ENCODE peak calls at places on chromosomes 12 and 14, in ten cellular contexts. One of them, this sample, is unnamed. For H3K27me3, the result is how much of the 10 kb centered on the place peaks cover.

GRCh38 chr14:22531451-22532344 is 57.3 kb downstream of the DAD1 start:
- DNase-seq in tibial artery: no peak
- DNase-seq in MM.1S: peak
- DNase-seq in fibroblast of lung: no peak
- DNase-seq in heart right ventricle: no peak
- DNase-seq in ovary: no peak
- DNase-seq in IMR-90: no peak
- DNase-seq in CD4-positive, alpha-beta T cell: no peak
- DNase-seq in cardiac muscle cell: no peak
- DNase-seq in mammary epithelial cell: no peak
- DNase-seq in this sample: no peak

GRCh38 chr12:49346659-49347306 is at the start of gene DNAJC22:
- DNase-seq in tibial artery: no peak
- DNase-seq in MM.1S: peak
- DNase-seq in fibroblast of lung: no peak
- DNase-seq in heart right ventricle: no peak
- DNase-seq in ovary: no peak
- DNase-seq in IMR-90: no peak
- DNase-seq in CD4-positive, alpha-beta T cell: no peak
- DNase-seq in cardiac muscle cell: peak
- DNase-seq in mammary epithelial cell: no peak
- DNase-seq in this sample: no peak

GRCh38 chr12:109910969-109911348 is 10.9 kb downstream of the TCHP start:
- DNase-seq in tibial artery: no peak
- DNase-seq in MM.1S: no peak
- DNase-seq in fibroblast of lung: peak
- DNase-seq in heart right ventricle: no peak
- DNase-seq in ovary: no peak
- DNase-seq in IMR-90: peak
- DNase-seq in CD4-positive, alpha-beta T cell: no peak
- DNase-seq in cardiac muscle cell: no peak
- DNase-seq in mammary epithelial cell: no peak
- DNase-seq in this sample: no peak

GRCh38 chr14:71714225-71714624 is 218.0 kb upstream of the RGS6 start:
- DNase-seq in tibial artery: no peak
- DNase-seq in MM.1S: no peak
- DNase-seq in fibroblast of lung: peak
- DNase-seq in heart right ventricle: no peak
- DNase-seq in ovary: no peak
- DNase-seq in IMR-90: peak
- DNase-seq in CD4-positive, alpha-beta T cell: no peak
- DNase-seq in cardiac muscle cell: no peak
- DNase-seq in mammary epithelial cell: peak
- DNase-seq in this sample: no peak

GRCh38 chr14:102418853-102419240 is 56.1 kb downstream of the TECPR2 start:
- DNase-seq in tibial artery: no peak
- DNase-seq in MM.1S: no peak
- DNase-seq in fibroblast of lung: no peak
- DNase-seq in heart right ventricle: no peak
- DNase-seq in ovary: no peak
- DNase-seq in IMR-90: no peak
- DNase-seq in CD4-positive, alpha-beta T cell: no peak
- DNase-seq in cardiac muscle cell: no peak
- DNase-seq in mammary epithelial cell: no peak
- DNase-seq in this sample: no peak

GRCh38 chr12:116592116-116592637 is 33.0 kb downstream of the MAP1LC3B2 start:
- DNase-seq in tibial artery: peak
- DNase-seq in MM.1S: no peak
- DNase-seq in fibroblast of lung: no peak
- DNase-seq in heart right ventricle: peak
- DNase-seq in ovary: peak
- DNase-seq in IMR-90: no peak
- DNase-seq in CD4-positive, alpha-beta T cell: no peak
- DNase-seq in cardiac muscle cell: no peak
- DNase-seq in mammary epithelial cell: no peak
- DNase-seq in this sample: peak

GRCh38 chr12:22066235-22066765 is 20.3 kb downstream of the CMAS start:
- DNase-seq in tibial artery: no peak
- DNase-seq in MM.1S: no peak
- DNase-seq in fibroblast of lung: no peak
- DNase-seq in heart right ventricle: no peak
- DNase-seq in ovary: no peak
- DNase-seq in IMR-90: no peak
- DNase-seq in CD4-positive, alpha-beta T cell: no peak
- DNase-seq in cardiac muscle cell: no peak
- DNase-seq in mammary epithelial cell: no peak
- DNase-seq in this sample: no peak

GRCh38 chr12:14913381-14913781 is 25.0 kb downstream of the ERP27 start:
- DNase-seq in tibial artery: peak
- DNase-seq in MM.1S: no peak
- DNase-seq in fibroblast of lung: no peak
- DNase-seq in heart right ventricle: peak
- DNase-seq in ovary: no peak
- DNase-seq in IMR-90: no peak
- DNase-seq in CD4-positive, alpha-beta T cell: no peak
- DNase-seq in cardiac muscle cell: no peak
- DNase-seq in mammary epithelial cell: peak
- DNase-seq in this sample: no peak

GRCh38 chr12:120262852-120263724 is 2.4 kb downstream of the PXN start:
- DNase-seq in tibial artery: no peak
- DNase-seq in MM.1S: no peak
- DNase-seq in fibroblast of lung: no peak
- DNase-seq in heart right ventricle: peak
- DNase-seq in ovary: no peak
- DNase-seq in IMR-90: no peak
- DNase-seq in CD4-positive, alpha-beta T cell: no peak
- DNase-seq in cardiac muscle cell: no peak
- DNase-seq in mammary epithelial cell: no peak
- DNase-seq in this sample: no peak

GRCh38 chr12:53462935-53463334 is 11.0 kb downstream of the PCBP2 start:
- DNase-seq in tibial artery: no peak
- DNase-seq in MM.1S: peak
- DNase-seq in fibroblast of lung: no peak
- DNase-seq in heart right ventricle: no peak
- DNase-seq in ovary: no peak
- DNase-seq in IMR-90: no peak
- DNase-seq in CD4-positive, alpha-beta T cell: no peak
- DNase-seq in cardiac muscle cell: no peak
- DNase-seq in mammary epithelial cell: no peak
- DNase-seq in this sample: no peak

GRCh38 chr12:23084236-23084995 is 459.4 kb downstream of the ETNK1 start:
- DNase-seq in tibial artery: no peak
- DNase-seq in MM.1S: no peak
- DNase-seq in fibroblast of lung: peak
- DNase-seq in heart right ventricle: no peak
- DNase-seq in ovary: no peak
- DNase-seq in IMR-90: peak
- DNase-seq in CD4-positive, alpha-beta T cell: no peak
- DNase-seq in cardiac muscle cell: no peak
- DNase-seq in mammary epithelial cell: peak
- DNase-seq in this sample: no peak

GRCh38 chr12:73274972-73275371 is 1002.8 kb downstream of the TRHDE start:
- DNase-seq in tibial artery: no peak
- DNase-seq in MM.1S: no peak
- DNase-seq in fibroblast of lung: no peak
- DNase-seq in heart right ventricle: no peak
- DNase-seq in ovary: no peak
- DNase-seq in IMR-90: no peak
- DNase-seq in CD4-positive, alpha-beta T cell: no peak
- DNase-seq in cardiac muscle cell: no peak
- DNase-seq in mammary epithelial cell: no peak
- DNase-seq in this sample: no peak

GRCh38 chr14:101090976-101091375 is 187.5 kb upstream of the RTL1 start:
- DNase-seq in tibial artery: no peak
- DNase-seq in MM.1S: no peak
- DNase-seq in fibroblast of lung: no peak
- DNase-seq in heart right ventricle: no peak
- DNase-seq in ovary: no peak
- DNase-seq in IMR-90: no peak
- DNase-seq in CD4-positive, alpha-beta T cell: no peak
- DNase-seq in cardiac muscle cell: no peak
- DNase-seq in mammary epithelial cell: no peak
- DNase-seq in this sample: no peak
- H3K27me3 ChIP-seq in tibial artery: under half
- H3K27me3 ChIP-seq in MM.1S: under half
- H3K27me3 ChIP-seq in fibroblast of lung: under half
- H3K27me3 ChIP-seq in heart right ventricle: under half
- H3K27me3 ChIP-seq in ovary: under half
- H3K27me3 ChIP-seq in IMR-90: under half
- H3K27me3 ChIP-seq in CD4-positive, alpha-beta T cell: under half
- H3K27me3 ChIP-seq in cardiac muscle cell: under half
- H3K27me3 ChIP-seq in mammary epithelial cell: under half
- H3K27me3 ChIP-seq in this sample: under half

GRCh38 chr12:27194644-27195043 is 49.4 kb upstream of the STK38L start:
- DNase-seq in tibial artery: no peak
- DNase-seq in MM.1S: no peak
- DNase-seq in fibroblast of lung: no peak
- DNase-seq in heart right ventricle: no peak
- DNase-seq in ovary: no peak
- DNase-seq in IMR-90: no peak
- DNase-seq in CD4-positive, alpha-beta T cell: no peak
- DNase-seq in cardiac muscle cell: no peak
- DNase-seq in mammary epithelial cell: no peak
- DNase-seq in this sample: no peak
- H3K27ac ChIP-seq in tibial artery: peak
- H3K27ac ChIP-seq in MM.1S: no peak
- H3K27ac ChIP-seq in fibroblast of lung: no peak
- H3K27ac ChIP-seq in heart right ventricle: peak
- H3K27ac ChIP-seq in ovary: no peak
- H3K27ac ChIP-seq in IMR-90: no peak
- H3K27ac ChIP-seq in CD4-positive, alpha-beta T cell: no peak
- H3K27ac ChIP-seq in cardiac muscle cell: peak
- H3K27ac ChIP-seq in mammary epithelial cell: no peak
- H3K27ac ChIP-seq in this sample: no peak

GRCh38 chr12:25585662-25586061 is 32.6 kb upstream of the LMNTD1 start:
- DNase-seq in tibial artery: no peak
- DNase-seq in MM.1S: no peak
- DNase-seq in fibroblast of lung: no peak
- DNase-seq in heart right ventricle: no peak
- DNase-seq in ovary: no peak
- DNase-seq in IMR-90: no peak
- DNase-seq in CD4-positive, alpha-beta T cell: no peak
- DNase-seq in cardiac muscle cell: no peak
- DNase-seq in mammary epithelial cell: no peak
- DNase-seq in this sample: no peak

GRCh38 chr12:25581067-25581466 is 28.0 kb upstream of the LMNTD1 start:
- DNase-seq in tibial artery: no peak
- DNase-seq in MM.1S: no peak
- DNase-seq in fibroblast of lung: no peak
- DNase-seq in heart right ventricle: no peak
- DNase-seq in ovary: no peak
- DNase-seq in IMR-90: no peak
- DNase-seq in CD4-positive, alpha-beta T cell: no peak
- DNase-seq in cardiac muscle cell: no peak
- DNase-seq in mammary epithelial cell: no peak
- DNase-seq in this sample: no peak

GRCh38 chr12:25587346-25587745 is 34.3 kb upstream of the LMNTD1 start:
- DNase-seq in tibial artery: no peak
- DNase-seq in MM.1S: no peak
- DNase-seq in fibroblast of lung: no peak
- DNase-seq in heart right ventricle: no peak
- DNase-seq in ovary: no peak
- DNase-seq in IMR-90: no peak
- DNase-seq in CD4-positive, alpha-beta T cell: no peak
- DNase-seq in cardiac muscle cell: no peak
- DNase-seq in mammary epithelial cell: no peak
- DNase-seq in this sample: no peak

GRCh38 chr12:25585021-25585523 is 32.0 kb upstream of the LMNTD1 start:
- DNase-seq in tibial artery: peak
- DNase-seq in MM.1S: no peak
- DNase-seq in fibroblast of lung: peak
- DNase-seq in heart right ventricle: no peak
- DNase-seq in ovary: peak
- DNase-seq in IMR-90: peak
- DNase-seq in CD4-positive, alpha-beta T cell: no peak
- DNase-seq in cardiac muscle cell: no peak
- DNase-seq in mammary epithelial cell: peak
- DNase-seq in this sample: no peak

DNA sequence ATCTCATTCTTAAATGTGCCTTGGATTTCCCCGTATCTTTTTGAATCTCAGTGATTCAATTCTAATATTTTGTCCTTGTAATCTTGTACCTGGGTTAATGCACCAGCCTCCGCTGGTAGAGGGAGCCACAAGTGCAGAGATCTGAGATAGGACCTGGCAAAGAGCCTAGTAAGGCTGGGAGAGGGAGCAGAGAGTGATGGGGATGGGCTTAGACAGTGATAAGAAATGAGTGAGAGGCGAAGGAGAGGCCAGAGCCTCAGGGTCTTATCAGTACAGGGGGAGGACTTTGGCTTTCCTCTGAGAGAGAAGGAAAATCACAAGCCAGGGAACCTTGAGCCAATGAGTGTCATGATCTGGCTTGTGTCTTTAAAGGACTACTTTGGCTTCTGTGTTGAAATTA is 30.5 kb upstream of the LMNTD1 start:
- DNase-seq in tibial artery: peak
- DNase-seq in MM.1S: no peak
- DNase-seq in fibroblast of lung: peak
- DNase-seq in heart right ventricle: no peak
- DNase-seq in ovary: peak
- DNase-seq in IMR-90: peak
- DNase-seq in CD4-positive, alpha-beta T cell: no peak
- DNase-seq in cardiac muscle cell: peak
- DNase-seq in mammary epithelial cell: no peak
- DNase-seq in this sample: no peak
- TF ChIP-seq CTCF in tibial artery: no peak
- TF ChIP-seq CTCF in MM.1S: no peak
- TF ChIP-seq CTCF in fibroblast of lung: no peak
- TF ChIP-seq CTCF in heart right ventricle: no peak
- TF ChIP-seq CTCF in ovary: no peak
- TF ChIP-seq CTCF in IMR-90: peak
- TF ChIP-seq CTCF in CD4-positive, alpha-beta T cell: no peak
- TF ChIP-seq CTCF in cardiac muscle cell: peak
- TF ChIP-seq CTCF in mammary epithelial cell: peak
- TF ChIP-seq CTCF in this sample: no peak

DNA sequence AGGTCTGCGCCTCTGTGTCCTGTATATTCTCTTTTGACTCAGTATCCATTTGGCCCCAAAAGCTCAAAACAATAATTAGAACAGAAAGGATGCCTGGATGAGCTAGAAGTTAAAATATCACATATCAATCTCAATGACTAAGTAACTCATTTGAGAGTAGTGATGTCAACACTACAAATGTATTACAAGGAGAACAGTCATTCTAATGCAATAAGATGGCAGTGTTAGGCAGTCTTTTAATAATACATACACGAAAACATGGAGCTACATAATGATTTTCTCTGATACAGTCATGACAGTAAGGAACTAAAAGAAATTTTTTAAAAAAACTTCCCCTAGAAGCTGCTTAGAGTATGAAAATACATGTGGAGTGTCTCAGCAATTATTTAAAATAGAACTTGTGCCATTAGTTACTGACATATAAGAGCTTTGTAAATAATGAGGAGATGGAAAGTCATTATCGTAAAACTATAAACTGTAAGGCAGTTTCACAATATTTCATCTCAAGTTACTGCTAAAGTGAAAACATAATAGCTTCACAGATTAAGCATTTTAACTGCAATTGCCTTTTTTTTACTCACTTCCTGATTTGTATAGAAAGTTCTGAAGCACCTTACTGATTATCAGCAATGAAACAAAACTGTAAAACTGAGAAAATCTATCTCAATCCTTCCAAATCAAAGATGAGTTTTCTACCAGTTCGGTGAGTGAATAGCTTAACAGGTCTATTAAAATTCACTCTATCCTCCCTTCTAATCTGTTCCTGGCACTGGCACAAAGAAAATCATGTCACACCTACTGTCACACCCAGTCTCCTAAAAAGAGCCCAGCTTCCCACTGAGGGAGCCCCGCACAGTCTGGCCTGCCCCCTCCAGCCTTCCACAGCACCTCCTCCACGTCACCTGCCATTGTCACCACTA is 161.2 kb upstream of the ABCD2 start:
- DNase-seq in tibial artery: no peak
- DNase-seq in MM.1S: no peak
- DNase-seq in fibroblast of lung: peak
- DNase-seq in heart right ventricle: no peak
- DNase-seq in ovary: no peak
- DNase-seq in IMR-90: no peak
- DNase-seq in CD4-positive, alpha-beta T cell: no peak
- DNase-seq in cardiac muscle cell: no peak
- DNase-seq in mammary epithelial cell: no peak
- DNase-seq in this sample: no peak
- H3K27me3 ChIP-seq in tibial artery: under half
- H3K27me3 ChIP-seq in MM.1S: under half
- H3K27me3 ChIP-seq in fibroblast of lung: under half
- H3K27me3 ChIP-seq in heart right ventricle: under half
- H3K27me3 ChIP-seq in ovary: under half
- H3K27me3 ChIP-seq in IMR-90: under half
- H3K27me3 ChIP-seq in CD4-positive, alpha-beta T cell: under half
- H3K27me3 ChIP-seq in cardiac muscle cell: under half
- H3K27me3 ChIP-seq in mammary epithelial cell: under half
- H3K27me3 ChIP-seq in this sample: under half

This sample was measured in left lung.